ENCODE peak calls at places on chromosome 6, in seven cellular contexts. T is neuronal stem cell, V is IMR-90, A is H9, N is mesendoderm, M is trophoblast cell, O is H1. F is an unnamed sample.

GRCh38 chr6:55825402-55826051 is 49.9 kb downstream of the BMP5 start:
- DNase-seq in M (peak; percentile 82), T (peak; percentile 24), A (no peak), O (no peak), V (peak; percentile 78), N (peak; percentile 80), F (peak; percentile 73)

GRCh38 chr6:74899416-74899815 is 306.4 kb downstream of the COL12A1 start:
- DNase-seq in V (peak; percentile 64), M (peak; percentile 62), T (no peak), N (peak; percentile 28), A (no peak), O (no peak), F (peak; percentile 31)

GRCh38 chr6:101534386-101534785 is 140.9 kb downstream of the GRIK2 start:
- DNase-seq in N (no peak), T (no peak), A (no peak), M (no peak), O (no peak), V (peak; percentile 48), F (peak; percentile 47)

GRCh38 chr6:37354526-37355384 is 972 bp downstream of the RNF8 start:
- DNase-seq in M (peak; percentile 17), T (peak; percentile 8), O (no peak), V (peak; percentile 17), N (peak; percentile 28), A (peak; percentile 34), F (peak; percentile 39)

GRCh38 chr6:128803911-128804310 is 79.0 kb upstream of the LAMA2 start:
- DNase-seq in A (no peak), O (no peak), M (no peak), N (no peak), V (peak; percentile 90), T (no peak), F (peak; percentile 16)

GRCh38 chr6:169824021-169824420 is 72.6 kb downstream of the ERMARD start:
- DNase-seq in O (no peak), A (peak; percentile 22), N (no peak), M (no peak), V (no peak), T (no peak), F (no peak)

GRCh38 chr6:7073810-7074525 is 33.8 kb upstream of the RREB1 start:
- DNase-seq in V (no peak), O (no peak), T (no peak), M (peak; percentile 19), N (no peak), A (no peak), F (no peak)

GRCh38 chr6:41584205-41584604 is 38.0 kb downstream of the FOXP4 start:
- DNase-seq in T (no peak), V (no peak), N (no peak), O (no peak), A (no peak), M (no peak), F (no peak)

GRCh38 chr6:14276667-14277404 is 159.3 kb downstream of the CD83 start:
- DNase-seq in N (no peak), T (no peak), V (peak; percentile 63), M (no peak), O (no peak), A (peak; percentile 24), F (peak; percentile 26)

GRCh38 chr6:40138273-40138720 is 204.0 kb upstream of the MOCS1 start:
- DNase-seq in V (no peak), N (no peak), M (no peak), T (no peak), A (no peak), O (no peak), F (no peak)

GRCh38 chr6:24547243-24547642 is 52.5 kb downstream of the ALDH5A1 start:
- DNase-seq in A (peak; percentile 78), N (peak; percentile 63), T (no peak), M (no peak), O (peak; percentile 31), V (no peak), F (no peak)

GRCh38 chr6:43907789-43908472 is 137.9 kb downstream of the VEGFA start:
- DNase-seq in A (no peak), M (no peak), T (no peak), O (no peak), V (no peak), N (no peak), F (no peak)

GRCh38 chr6:156919819-156920379 is 142.7 kb downstream of the ARID1B start:
- DNase-seq in V (no peak), T (no peak), N (no peak), O (no peak), M (no peak), A (no peak), F (no peak)

GRCh38 chr6:111918825-111919224 is 45.6 kb upstream of the FYN start:
- DNase-seq in V (peak; percentile 79), M (no peak), O (no peak), A (no peak), N (no peak), T (no peak), F (no peak)

GRCh38 chr6:106557837-106558236 is 71.5 kb downstream of the RTN4IP1 start:
- DNase-seq in N (no peak), A (no peak), M (no peak), O (no peak), T (no peak), V (no peak), F (peak; percentile 30)

GRCh38 chr6:125097186-125097585 is 56.4 kb upstream of the TPD52L1 start:
- DNase-seq in V (no peak), N (no peak), M (no peak), T (no peak), A (no peak), O (no peak), F (no peak)

GRCh38 chr6:54095740-54096139 is 15.5 kb upstream of the MLIP start:
- DNase-seq in N (no peak), M (no peak), O (no peak), A (no peak), V (no peak), T (no peak), F (no peak)

GRCh38 chr6:797479-798077 is 104.6 kb upstream of the EXOC2 start:
- DNase-seq in M (peak; percentile 76), O (no peak), T (peak; percentile 39), V (peak; percentile 67), N (peak; percentile 47), A (no peak), F (peak; percentile 59)

GRCh38 chr6:21560249-21560648 is 33.3 kb upstream of the SOX4 start:
- DNase-seq in M (no peak), V (no peak), A (no peak), O (no peak), N (no peak), T (no peak), F (no peak)

GRCh38 chr6:105302617-105303128 is 100.2 kb downstream of the PREP start:
- DNase-seq in O (no peak), A (peak; percentile 39), V (no peak), T (no peak), N (peak; percentile 3), M (no peak), F (no peak)

GRCh38 chr6:47131773-47132172 is 89.6 kb upstream of the ADGRF1 start:
- DNase-seq in O (no peak), A (no peak), N (no peak), M (peak; percentile 84), V (no peak), T (no peak), F (no peak)

GRCh38 chr6:107744927-107745326 is 79.2 kb downstream of the SCML4 start:
- DNase-seq in N (no peak), A (no peak), O (no peak), V (no peak), T (no peak), M (no peak), F (no peak)

GRCh38 chr6:48641544-48641943 is 530.5 kb upstream of the PTCHD4 start:
- DNase-seq in N (no peak), T (no peak), V (peak; percentile 80), O (no peak), A (no peak), M (peak; percentile 43), F (peak; percentile 1)

GRCh38 chr6:33314943-33315752 is 1.3 kb upstream of the TAPBP start:
- DNase-seq in O (no peak), N (peak; percentile 57), T (no peak), V (no peak), M (peak; percentile 87), A (peak; percentile 79), F (no peak)

GRCh38 chr6:166438211-166438861 is 55.6 kb upstream of the MPC1 start:
- DNase-seq in N (no peak), M (peak; percentile 70), A (no peak), O (no peak), V (no peak), T (no peak), F (no peak)

GRCh38 chr6:87806635-87807034 is 104.6 kb upstream of the AKIRIN2 start:
- DNase-seq in A (no peak), O (no peak), N (no peak), V (no peak), T (no peak), M (no peak), F (no peak)
- H2AK5ac ChIP-seq in A (no peak overlapping the region), O (no peak overlapping the region), N (no peak overlapping the region), V (no peak overlapping the region), T (no peak overlapping the region), M (no peak overlapping the region), F (no peak overlapping the region)

GRCh38 chr6:93008385-93008784 is 411.0 kb downstream of the EPHA7 start:
- DNase-seq in V (no peak), A (no peak), N (no peak), M (no peak), T (no peak), O (no peak), F (no peak)
- H3K4ac ChIP-seq in V (no peak overlapping the region), A (no peak overlapping the region), N (no peak overlapping the region), M (no peak overlapping the region), T (no peak overlapping the region), O (no peak overlapping the region), F (no peak overlapping the region)

GRCh38 chr6:98044168-98044567 is 761.2 kb upstream of the MMS22L start:
- DNase-seq in V (no peak), N (no peak), O (no peak), A (no peak), T (no peak), M (no peak), F (no peak)
- H3K4me1 ChIP-seq in V (no peaks in the 10 kb centered on the region), N (no peaks in the 10 kb centered on the region), O (peaks cover 51% of the 10 kb centered on the region), A (peaks cover 30% of the 10 kb centered on the region), T (peaks cover 66% of the 10 kb centered on the region), M (peaks cover 4% of the 10 kb centered on the region), F (no peaks in the 10 kb centered on the region)

GRCh38 chr6:25781134-25781533 is 26.6 kb downstream of the SLC17A4 start:
- DNase-seq in T (no peak), A (no peak), V (no peak), N (no peak), M (no peak), O (no peak), F (no peak)
- H2AK5ac ChIP-seq in T (no peak overlapping the region), A (no peak overlapping the region), V (no peak overlapping the region), N (no peak overlapping the region), M (no peak overlapping the region), O (no peak overlapping the region), F (no peak overlapping the region)

GRCh38 chr6:114121913-114122662 is 151.1 kb upstream of the HDAC2 start:
- DNase-seq in O (no peak), A (no peak), V (no peak), T (no peak), N (peak; percentile 92), M (peak; percentile 69), F (no peak)
- H3K4ac ChIP-seq in O (no peak overlapping the region), A (no peak overlapping the region), V (no peak overlapping the region), T (no peak overlapping the region), N (no peak overlapping the region), M (no peak overlapping the region), F (no peak overlapping the region)